ENCODE peak calls at places on chromosomes 5 and 9, in ten cellular contexts. T is progenitor cell of endocrine pancreas, O is memory B cell, H is G401, R is NCI-H1092 treated with DMSO at 0.1 percent for 48 hours, A is nephron progenitor cell, X is left colon, D is SW 1271, Y is HFFc6, S is NCI-H2029. L is an unnamed sample.

GRCh38 chr9:113587471-113588031 is 124.0 kb downstream of the RGS3 start:
- DNase-seq in T (peak; percentile 51), O (no peak), H (no peak), R (no peak), A (peak; percentile 75), X (no peak), D (no peak), Y (no peak), S (no peak), L (no peak)

GRCh38 chr9:126024581-126025230 is 277.5 kb downstream of the PBX3 start:
- DNase-seq in T (no peak), O (no peak), H (no peak), R (no peak), A (no peak), X (no peak), D (no peak), Y (no peak), S (no peak), L (no peak)

GRCh38 chr5:175844174-175844573 is 27.2 kb upstream of the CPLX2 start:
- DNase-seq in T (no peak), O (no peak), H (no peak), R (no peak), A (no peak), X (no peak), D (no peak), Y (no peak), S (no peak), L (no peak)

GRCh38 chr5:72171667-72172066 is 64.4 kb downstream of the MAP1B start:
- DNase-seq in T (no peak), O (peak; percentile 14), H (peak; percentile 53), R (no peak), A (no peak), X (no peak), D (no peak), Y (no peak), S (no peak), L (no peak)

GRCh38 chr5:147046226-147046625 is 167.7 kb upstream of the PPP2R2B start:
- DNase-seq in T (no peak), O (no peak), H (no peak), R (no peak), A (no peak), X (no peak), D (no peak), Y (no peak), S (no peak), L (no peak)

GRCh38 chr9:135928731-135929655 is 21.6 kb upstream of the CAMSAP1 start:
- DNase-seq in T (no peak), O (no peak), H (no peak), R (no peak), A (no peak), X (no peak), D (no peak), Y (no peak), S (no peak), L (no peak)

GRCh38 chr9:19922476-19923118 is 133.8 kb upstream of the SLC24A2 start:
- DNase-seq in T (no peak), O (no peak), H (peak; percentile 49), R (peak; percentile 89), A (peak; percentile 28), X (no peak), D (no peak), Y (peak; percentile 39), S (no peak), L (no peak)

GRCh38 chr5:179777909-179778308 is 15.9 kb upstream of the LTC4S start:
- DNase-seq in T (no peak), O (no peak), H (peak; percentile 45), R (no peak), A (no peak), X (no peak), D (no peak), Y (no peak), S (no peak), L (no peak)

GRCh38 chr9:134545213-134546211 is 96.1 kb upstream of the COL5A1 start:
- DNase-seq in T (no peak), O (no peak), H (no peak), R (no peak), A (no peak), X (no peak), D (no peak), Y (peak; percentile 58), S (no peak), L (no peak)

GRCh38 chr5:92163906-92164305 is 780.8 kb upstream of the ARRDC3 start:
- DNase-seq in T (no peak), O (no peak), H (no peak), R (no peak), A (no peak), X (no peak), D (no peak), Y (no peak), S (no peak), L (no peak)

GRCh38 chr9:104071589-104071988 is 22.5 kb upstream of the SMC2 start:
- DNase-seq in T (no peak), O (no peak), H (no peak), R (no peak), A (no peak), X (no peak), D (no peak), Y (no peak), S (no peak), L (no peak)

GRCh38 chr9:22817181-22817580 is 370.6 kb downstream of the DMRTA1 start:
- DNase-seq in T (no peak), O (no peak), H (no peak), R (no peak), A (no peak), X (no peak), D (no peak), Y (peak; percentile 38), S (no peak), L (no peak)

GRCh38 chr5:124289641-124290201 is 456.7 kb downstream of the ZNF608 start:
- DNase-seq in T (no peak), O (no peak), H (peak; percentile 70), R (peak; percentile 68), A (peak; percentile 12), X (peak; percentile 50), D (no peak), Y (no peak), S (peak; percentile 84), L (no peak)

GRCh38 chr9:123265833-123266232 is 2.6 kb downstream of the STRBP start:
- DNase-seq in T (no peak), O (no peak), H (no peak), R (no peak), A (no peak), X (peak; percentile 38), D (no peak), Y (no peak), S (no peak), L (no peak)

GRCh38 chr5:35305336-35306020 is 75.2 kb upstream of the PRLR start:
- DNase-seq in T (no peak), O (no peak), H (no peak), R (no peak), A (no peak), X (no peak), D (no peak), Y (no peak), S (no peak), L (no peak)